ENCODE peak calls at places on chromosome 6, in four cellular contexts. I, P, W and Y are unnamed samples.

GRCh38 chr6:101226677-101227135 is 166.8 kb upstream of the GRIK2 start:
- DNase-seq in P (peak), W (no peak), I (no peak), Y (peak)

GRCh38 chr6:27839303-27840081 is 72.7 kb downstream of the OR2B2 start:
- DNase-seq in I (no peak), P (no peak), W (no peak), Y (peak)

GRCh38 chr6:12916001-12916400 is 199.4 kb downstream of the PHACTR1 start:
- DNase-seq in P (no peak), W (no peak), I (no peak), Y (no peak)

GRCh38 chr6:144347933-144348332 is 62.8 kb downstream of the UTRN start:
- DNase-seq in I (no peak), W (no peak), P (no peak), Y (no peak)

GRCh38 chr6:56521454-56521853 is 121.2 kb downstream of the DST start:
- DNase-seq in P (no peak), I (no peak), W (no peak), Y (no peak)

GRCh38 chr6:3838992-3839867 is 9.9 kb upstream of the FAM50B start:
- DNase-seq in W (no peak), I (no peak), P (no peak), Y (peak)

GRCh38 chr6:140636237-140636636 is 1261.8 kb upstream of the CITED2 start:
- DNase-seq in W (peak), I (no peak), P (no peak), Y (no peak)

GRCh38 chr6:66173587-66173986 is 466.6 kb upstream of the EYS start:
- DNase-seq in W (no peak), I (no peak), P (no peak), Y (no peak)